ENCODE peak calls at places on chromosomes 4 and X, in ten cellular contexts. One of them, this sample, is unnamed.

GRCh38 chr4:38509551-38509950 is 154.4 kb upstream of the KLF3 start:
- DNase-seq in Calu3: no peak
- DNase-seq in activated naive CD4-positive, alpha-beta T cell: peak
- DNase-seq in foreskin melanocyte: no peak
- DNase-seq in AG20443: no peak
- DNase-seq in HCEC 1CT: no peak
- DNase-seq in sciatic nerve: no peak
- DNase-seq in stimulated activated CD4-positive, alpha-beta T cell treated with anti-CD3 and anti-CD28 coated beads, Interleukin-15, amount 100 ng/mL, for 1 hour: no peak
- DNase-seq in GM19239: no peak
- DNase-seq in HFFc6: no peak
- DNase-seq in this sample: no peak

GRCh38 chrX:110944793-110945466 is 149.3 kb upstream of the CHRDL1 start:
- DNase-seq in Calu3: no peak
- DNase-seq in activated naive CD4-positive, alpha-beta T cell: no peak
- DNase-seq in foreskin melanocyte: no peak
- DNase-seq in AG20443: peak
- DNase-seq in HCEC 1CT: no peak
- DNase-seq in sciatic nerve: no peak
- DNase-seq in stimulated activated CD4-positive, alpha-beta T cell treated with anti-CD3 and anti-CD28 coated beads, Interleukin-15, amount 100 ng/mL, for 1 hour: no peak
- DNase-seq in GM19239: no peak
- DNase-seq in HFFc6: no peak
- DNase-seq in this sample: no peak

GRCh38 chr4:152678841-152679240 is 956 bp downstream of the TMEM154 start:
- DNase-seq in Calu3: no peak
- DNase-seq in activated naive CD4-positive, alpha-beta T cell: no peak
- DNase-seq in foreskin melanocyte: peak
- DNase-seq in AG20443: no peak
- DNase-seq in HCEC 1CT: no peak
- DNase-seq in sciatic nerve: no peak
- DNase-seq in stimulated activated CD4-positive, alpha-beta T cell treated with anti-CD3 and anti-CD28 coated beads, Interleukin-15, amount 100 ng/mL, for 1 hour: no peak
- DNase-seq in GM19239: no peak
- DNase-seq in HFFc6: no peak
- DNase-seq in this sample: no peak

GRCh38 chrX:80751456-80751855 is 58.2 kb downstream of the BRWD3 start:
- DNase-seq in Calu3: no peak
- DNase-seq in activated naive CD4-positive, alpha-beta T cell: no peak
- DNase-seq in foreskin melanocyte: no peak
- DNase-seq in AG20443: no peak
- DNase-seq in HCEC 1CT: peak
- DNase-seq in sciatic nerve: no peak
- DNase-seq in stimulated activated CD4-positive, alpha-beta T cell treated with anti-CD3 and anti-CD28 coated beads, Interleukin-15, amount 100 ng/mL, for 1 hour: no peak
- DNase-seq in GM19239: no peak
- DNase-seq in HFFc6: peak
- DNase-seq in this sample: no peak

GRCh38 chrX:50988649-50989048 is 78.1 kb downstream of the BMP15 start:
- DNase-seq in Calu3: peak
- DNase-seq in activated naive CD4-positive, alpha-beta T cell: no peak
- DNase-seq in foreskin melanocyte: peak
- DNase-seq in AG20443: peak
- DNase-seq in HCEC 1CT: no peak
- DNase-seq in sciatic nerve: no peak
- DNase-seq in stimulated activated CD4-positive, alpha-beta T cell treated with anti-CD3 and anti-CD28 coated beads, Interleukin-15, amount 100 ng/mL, for 1 hour: no peak
- DNase-seq in GM19239: no peak
- DNase-seq in HFFc6: peak
- DNase-seq in this sample: no peak

GRCh38 chr4:102492531-102493241 is 8.5 kb upstream of the NFKB1 start:
- DNase-seq in Calu3: no peak
- DNase-seq in activated naive CD4-positive, alpha-beta T cell: no peak
- DNase-seq in foreskin melanocyte: no peak
- DNase-seq in AG20443: no peak
- DNase-seq in HCEC 1CT: no peak
- DNase-seq in sciatic nerve: no peak
- DNase-seq in stimulated activated CD4-positive, alpha-beta T cell treated with anti-CD3 and anti-CD28 coated beads, Interleukin-15, amount 100 ng/mL, for 1 hour: no peak
- DNase-seq in GM19239: no peak
- DNase-seq in HFFc6: no peak
- DNase-seq in this sample: no peak

GRCh38 chrX:15129412-15129811 is 140.5 kb downstream of the ASB9 start:
- DNase-seq in Calu3: no peak
- DNase-seq in activated naive CD4-positive, alpha-beta T cell: no peak
- DNase-seq in foreskin melanocyte: no peak
- DNase-seq in AG20443: no peak
- DNase-seq in HCEC 1CT: no peak
- DNase-seq in sciatic nerve: no peak
- DNase-seq in stimulated activated CD4-positive, alpha-beta T cell treated with anti-CD3 and anti-CD28 coated beads, Interleukin-15, amount 100 ng/mL, for 1 hour: no peak
- DNase-seq in GM19239: no peak
- DNase-seq in HFFc6: no peak
- DNase-seq in this sample: no peak

GRCh38 chr4:115353370-115353769 is 239.9 kb upstream of the NDST4 start:
- DNase-seq in Calu3: no peak
- DNase-seq in activated naive CD4-positive, alpha-beta T cell: no peak
- DNase-seq in foreskin melanocyte: no peak
- DNase-seq in AG20443: no peak
- DNase-seq in HCEC 1CT: no peak
- DNase-seq in sciatic nerve: no peak
- DNase-seq in stimulated activated CD4-positive, alpha-beta T cell treated with anti-CD3 and anti-CD28 coated beads, Interleukin-15, amount 100 ng/mL, for 1 hour: no peak
- DNase-seq in GM19239: no peak
- DNase-seq in HFFc6: no peak
- DNase-seq in this sample: no peak

GRCh38 chr4:27791640-27792039 is 931.0 kb downstream of the STIM2 start:
- DNase-seq in Calu3: no peak
- DNase-seq in activated naive CD4-positive, alpha-beta T cell: no peak
- DNase-seq in foreskin melanocyte: no peak
- DNase-seq in AG20443: no peak
- DNase-seq in HCEC 1CT: peak
- DNase-seq in sciatic nerve: no peak
- DNase-seq in stimulated activated CD4-positive, alpha-beta T cell treated with anti-CD3 and anti-CD28 coated beads, Interleukin-15, amount 100 ng/mL, for 1 hour: no peak
- DNase-seq in GM19239: no peak
- DNase-seq in HFFc6: peak
- DNase-seq in this sample: no peak

GRCh38 chrX:41333744-41333993 is 293 bp upstream of the DDX3X start:
- DNase-seq in Calu3: no peak
- DNase-seq in activated naive CD4-positive, alpha-beta T cell: no peak
- DNase-seq in foreskin melanocyte: peak
- DNase-seq in AG20443: no peak
- DNase-seq in HCEC 1CT: peak
- DNase-seq in sciatic nerve: no peak
- DNase-seq in stimulated activated CD4-positive, alpha-beta T cell treated with anti-CD3 and anti-CD28 coated beads, Interleukin-15, amount 100 ng/mL, for 1 hour: no peak
- DNase-seq in GM19239: no peak
- DNase-seq in HFFc6: no peak
- DNase-seq in this sample: no peak

GRCh38 chrX:155767101-155767878 is 113.9 kb upstream of the VAMP7 start:
- DNase-seq in Calu3: peak
- DNase-seq in activated naive CD4-positive, alpha-beta T cell: no peak
- DNase-seq in foreskin melanocyte: peak
- DNase-seq in AG20443: peak
- DNase-seq in HCEC 1CT: peak
- DNase-seq in sciatic nerve: peak
- DNase-seq in stimulated activated CD4-positive, alpha-beta T cell treated with anti-CD3 and anti-CD28 coated beads, Interleukin-15, amount 100 ng/mL, for 1 hour: peak
- DNase-seq in GM19239: no peak
- DNase-seq in HFFc6: peak
- DNase-seq in this sample: no peak

GRCh38 chrX:63330681-63331080 is 20.5 kb downstream of the SPIN4 start:
- DNase-seq in Calu3: peak
- DNase-seq in activated naive CD4-positive, alpha-beta T cell: no peak
- DNase-seq in foreskin melanocyte: no peak
- DNase-seq in AG20443: no peak
- DNase-seq in HCEC 1CT: no peak
- DNase-seq in sciatic nerve: no peak
- DNase-seq in stimulated activated CD4-positive, alpha-beta T cell treated with anti-CD3 and anti-CD28 coated beads, Interleukin-15, amount 100 ng/mL, for 1 hour: no peak
- DNase-seq in GM19239: no peak
- DNase-seq in HFFc6: no peak
- DNase-seq in this sample: no peak

GRCh38 chrX:111133389-111133788 is 37.4 kb downstream of the PAK3 start:
- DNase-seq in Calu3: no peak
- DNase-seq in activated naive CD4-positive, alpha-beta T cell: no peak
- DNase-seq in foreskin melanocyte: no peak
- DNase-seq in AG20443: no peak
- DNase-seq in HCEC 1CT: no peak
- DNase-seq in sciatic nerve: no peak
- DNase-seq in stimulated activated CD4-positive, alpha-beta T cell treated with anti-CD3 and anti-CD28 coated beads, Interleukin-15, amount 100 ng/mL, for 1 hour: no peak
- DNase-seq in GM19239: no peak
- DNase-seq in HFFc6: no peak
- DNase-seq in this sample: no peak

GRCh38 chr4:15778191-15778741 is at the start of gene CD38:
- DNase-seq in Calu3: peak
- DNase-seq in activated naive CD4-positive, alpha-beta T cell: peak
- DNase-seq in foreskin melanocyte: no peak
- DNase-seq in AG20443: peak
- DNase-seq in HCEC 1CT: no peak
- DNase-seq in sciatic nerve: no peak
- DNase-seq in stimulated activated CD4-positive, alpha-beta T cell treated with anti-CD3 and anti-CD28 coated beads, Interleukin-15, amount 100 ng/mL, for 1 hour: peak
- DNase-seq in GM19239: no peak
- DNase-seq in HFFc6: no peak
- DNase-seq in this sample: no peak

GRCh38 chrX:42384956-42385355 is 393.0 kb downstream of the PPP1R2C start:
- DNase-seq in Calu3: peak
- DNase-seq in activated naive CD4-positive, alpha-beta T cell: no peak
- DNase-seq in foreskin melanocyte: peak
- DNase-seq in AG20443: no peak
- DNase-seq in HCEC 1CT: no peak
- DNase-seq in sciatic nerve: no peak
- DNase-seq in stimulated activated CD4-positive, alpha-beta T cell treated with anti-CD3 and anti-CD28 coated beads, Interleukin-15, amount 100 ng/mL, for 1 hour: no peak
- DNase-seq in GM19239: no peak
- DNase-seq in HFFc6: no peak
- DNase-seq in this sample: no peak

GRCh38 chr4:79042079-79042674 is 102.9 kb upstream of the PAQR3 start:
- DNase-seq in Calu3: peak
- DNase-seq in activated naive CD4-positive, alpha-beta T cell: no peak
- DNase-seq in foreskin melanocyte: peak
- DNase-seq in AG20443: peak
- DNase-seq in HCEC 1CT: peak
- DNase-seq in sciatic nerve: no peak
- DNase-seq in stimulated activated CD4-positive, alpha-beta T cell treated with anti-CD3 and anti-CD28 coated beads, Interleukin-15, amount 100 ng/mL, for 1 hour: no peak
- DNase-seq in GM19239: no peak
- DNase-seq in HFFc6: peak
- DNase-seq in this sample: no peak

GRCh38 chr4:54683616-54684346 is 26.0 kb downstream of the KIT start:
- DNase-seq in Calu3: peak
- DNase-seq in activated naive CD4-positive, alpha-beta T cell: peak
- DNase-seq in foreskin melanocyte: no peak
- DNase-seq in AG20443: peak
- DNase-seq in HCEC 1CT: peak
- DNase-seq in sciatic nerve: no peak
- DNase-seq in stimulated activated CD4-positive, alpha-beta T cell treated with anti-CD3 and anti-CD28 coated beads, Interleukin-15, amount 100 ng/mL, for 1 hour: peak
- DNase-seq in GM19239: no peak
- DNase-seq in HFFc6: peak
- DNase-seq in this sample: no peak

GRCh38 chr4:189804884-189805283 is 135.8 kb upstream of the FRG1 start:
- DNase-seq in Calu3: no peak
- DNase-seq in activated naive CD4-positive, alpha-beta T cell: no peak
- DNase-seq in foreskin melanocyte: no peak
- DNase-seq in AG20443: no peak
- DNase-seq in HCEC 1CT: no peak
- DNase-seq in sciatic nerve: no peak
- DNase-seq in stimulated activated CD4-positive, alpha-beta T cell treated with anti-CD3 and anti-CD28 coated beads, Interleukin-15, amount 100 ng/mL, for 1 hour: no peak
- DNase-seq in GM19239: no peak
- DNase-seq in HFFc6: no peak
- DNase-seq in this sample: no peak

GRCh38 chr4:182584016-182584415 is 333.2 kb downstream of the DCTD start:
- DNase-seq in Calu3: no peak
- DNase-seq in activated naive CD4-positive, alpha-beta T cell: no peak
- DNase-seq in foreskin melanocyte: no peak
- DNase-seq in AG20443: no peak
- DNase-seq in HCEC 1CT: no peak
- DNase-seq in sciatic nerve: no peak
- DNase-seq in stimulated activated CD4-positive, alpha-beta T cell treated with anti-CD3 and anti-CD28 coated beads, Interleukin-15, amount 100 ng/mL, for 1 hour: no peak
- DNase-seq in GM19239: no peak
- DNase-seq in HFFc6: no peak
- DNase-seq in this sample: no peak

GRCh38 chr4:33107813-33108212 is 2387.6 kb downstream of the PCDH7 start:
- DNase-seq in Calu3: no peak
- DNase-seq in activated naive CD4-positive, alpha-beta T cell: no peak
- DNase-seq in foreskin melanocyte: no peak
- DNase-seq in AG20443: peak
- DNase-seq in HCEC 1CT: no peak
- DNase-seq in sciatic nerve: no peak
- DNase-seq in stimulated activated CD4-positive, alpha-beta T cell treated with anti-CD3 and anti-CD28 coated beads, Interleukin-15, amount 100 ng/mL, for 1 hour: no peak
- DNase-seq in GM19239: no peak
- DNase-seq in HFFc6: no peak
- DNase-seq in this sample: no peak

GRCh38 chr4:154781126-154781982 is at the start of gene RBM46:
- DNase-seq in Calu3: no peak
- DNase-seq in activated naive CD4-positive, alpha-beta T cell: no peak
- DNase-seq in foreskin melanocyte: no peak
- DNase-seq in AG20443: peak
- DNase-seq in HCEC 1CT: no peak
- DNase-seq in sciatic nerve: no peak
- DNase-seq in stimulated activated CD4-positive, alpha-beta T cell treated with anti-CD3 and anti-CD28 coated beads, Interleukin-15, amount 100 ng/mL, for 1 hour: no peak
- DNase-seq in GM19239: no peak
- DNase-seq in HFFc6: no peak
- DNase-seq in this sample: no peak

GRCh38 chr4:86855572-86855971 is 6.4 kb upstream of the SLC10A6 start:
- DNase-seq in Calu3: no peak
- DNase-seq in activated naive CD4-positive, alpha-beta T cell: no peak
- DNase-seq in foreskin melanocyte: peak
- DNase-seq in AG20443: peak
- DNase-seq in HCEC 1CT: peak
- DNase-seq in sciatic nerve: no peak
- DNase-seq in stimulated activated CD4-positive, alpha-beta T cell treated with anti-CD3 and anti-CD28 coated beads, Interleukin-15, amount 100 ng/mL, for 1 hour: no peak
- DNase-seq in GM19239: no peak
- DNase-seq in HFFc6: peak
- DNase-seq in this sample: no peak

GRCh38 chr4:76850010-76850441 is 47.9 kb downstream of the SOWAHB start:
- DNase-seq in Calu3: peak
- DNase-seq in activated naive CD4-positive, alpha-beta T cell: no peak
- DNase-seq in foreskin melanocyte: no peak
- DNase-seq in AG20443: no peak
- DNase-seq in HCEC 1CT: peak
- DNase-seq in sciatic nerve: no peak
- DNase-seq in stimulated activated CD4-positive, alpha-beta T cell treated with anti-CD3 and anti-CD28 coated beads, Interleukin-15, amount 100 ng/mL, for 1 hour: no peak
- DNase-seq in GM19239: no peak
- DNase-seq in HFFc6: peak
- DNase-seq in this sample: no peak

GRCh38 chr4:148060264-148061138 is 328.6 kb downstream of the ARHGAP10 start:
- DNase-seq in Calu3: peak
- DNase-seq in activated naive CD4-positive, alpha-beta T cell: no peak
- DNase-seq in foreskin melanocyte: no peak
- DNase-seq in AG20443: no peak
- DNase-seq in HCEC 1CT: no peak
- DNase-seq in sciatic nerve: no peak
- DNase-seq in stimulated activated CD4-positive, alpha-beta T cell treated with anti-CD3 and anti-CD28 coated beads, Interleukin-15, amount 100 ng/mL, for 1 hour: no peak
- DNase-seq in GM19239: no peak
- DNase-seq in HFFc6: no peak
- DNase-seq in this sample: no peak

GRCh38 chr4:28918871-28919270 is 1801.3 kb upstream of the PCDH7 start:
- DNase-seq in Calu3: no peak
- DNase-seq in activated naive CD4-positive, alpha-beta T cell: no peak
- DNase-seq in foreskin melanocyte: peak
- DNase-seq in AG20443: no peak
- DNase-seq in HCEC 1CT: no peak
- DNase-seq in sciatic nerve: no peak
- DNase-seq in stimulated activated CD4-positive, alpha-beta T cell treated with anti-CD3 and anti-CD28 coated beads, Interleukin-15, amount 100 ng/mL, for 1 hour: no peak
- DNase-seq in GM19239: no peak
- DNase-seq in HFFc6: no peak
- DNase-seq in this sample: no peak

GRCh38 chr4:27666943-27667342 is 806.3 kb downstream of the STIM2 start:
- DNase-seq in Calu3: peak
- DNase-seq in activated naive CD4-positive, alpha-beta T cell: no peak
- DNase-seq in foreskin melanocyte: peak
- DNase-seq in AG20443: no peak
- DNase-seq in HCEC 1CT: no peak
- DNase-seq in sciatic nerve: no peak
- DNase-seq in stimulated activated CD4-positive, alpha-beta T cell treated with anti-CD3 and anti-CD28 coated beads, Interleukin-15, amount 100 ng/mL, for 1 hour: no peak
- DNase-seq in GM19239: no peak
- DNase-seq in HFFc6: no peak
- DNase-seq in this sample: no peak

GRCh38 chr4:104868942-104869341 is 277.7 kb upstream of the TET2 start:
- DNase-seq in Calu3: no peak
- DNase-seq in activated naive CD4-positive, alpha-beta T cell: no peak
- DNase-seq in foreskin melanocyte: no peak
- DNase-seq in AG20443: no peak
- DNase-seq in HCEC 1CT: no peak
- DNase-seq in sciatic nerve: no peak
- DNase-seq in stimulated activated CD4-positive, alpha-beta T cell treated with anti-CD3 and anti-CD28 coated beads, Interleukin-15, amount 100 ng/mL, for 1 hour: no peak
- DNase-seq in GM19239: no peak
- DNase-seq in HFFc6: no peak
- DNase-seq in this sample: no peak

GRCh38 chr4:85367815-85368214 is 107.1 kb upstream of the ARHGAP24 start:
- DNase-seq in Calu3: no peak
- DNase-seq in activated naive CD4-positive, alpha-beta T cell: no peak
- DNase-seq in foreskin melanocyte: no peak
- DNase-seq in AG20443: no peak
- DNase-seq in HCEC 1CT: no peak
- DNase-seq in sciatic nerve: no peak
- DNase-seq in stimulated activated CD4-positive, alpha-beta T cell treated with anti-CD3 and anti-CD28 coated beads, Interleukin-15, amount 100 ng/mL, for 1 hour: no peak
- DNase-seq in GM19239: no peak
- DNase-seq in HFFc6: no peak
- DNase-seq in this sample: no peak